ENCODE peak calls at places on chromosomes 13 and 19, in six cellular contexts. Z is kidney tubule cell; C is A549; I is effector CD4-positive, alpha-beta T cell; W is EH; O is fibroblast of the aortic adventitia. A is an unnamed sample.

GRCh38 chr19:5170329-5170745 is 170.3 kb downstream of the PTPRS start:
- DNase-seq in Z (no peak), C (peak), I (peak), W (no peak), O (no peak), A (no peak)

GRCh38 chr13:46668302-46668720 is 115.3 kb downstream of the LRCH1 start:
- DNase-seq in Z (peak), C (no peak), I (no peak), W (peak), O (peak), A (peak)

GRCh38 chr13:98797456-98797855 is 45.0 kb upstream of the SLC15A1 start:
- DNase-seq in Z (no peak), C (no peak), I (no peak), W (no peak), O (no peak), A (no peak)

GRCh38 chr19:28137772-28138171 is 1075.2 kb downstream of the UQCRFS1 start:
- DNase-seq in Z (peak), C (no peak), I (no peak), W (no peak), O (no peak), A (no peak)

GRCh38 chr19:6530385-6531162 is at the start of gene TNFSF9:
- DNase-seq in Z (peak), C (peak), I (peak), W (peak), O (peak), A (peak)

GRCh38 chr19:54207908-54208783 is 7.5 kb downstream of the RPS9 start:
- DNase-seq in Z (peak), C (peak), I (no peak), W (peak), O (peak), A (no peak)

GRCh38 chr13:87903568-87903967 is 232.4 kb downstream of the SLITRK5 start:
- DNase-seq in Z (no peak), C (no peak), I (no peak), W (no peak), O (no peak), A (no peak)

GRCh38 chr13:93116809-93117208 is 109.8 kb upstream of the GPC6 start:
- DNase-seq in Z (peak), C (no peak), I (no peak), W (no peak), O (no peak), A (no peak)

GRCh38 chr19:49331616-49332055 is 3.6 kb upstream of the CD37 start:
- DNase-seq in Z (peak), C (peak), I (peak), W (peak), O (peak), A (peak)

GRCh38 chr19:10625003-10625761 is at the start of gene SLC44A2:
- DNase-seq in Z (peak), C (no peak), I (no peak), W (peak), O (peak), A (peak)

GRCh38 chr19:38945562-38946228 is 15.0 kb downstream of the MRPS12 start:
- DNase-seq in Z (no peak), C (no peak), I (no peak), W (no peak), O (no peak), A (no peak)

GRCh38 chr13:49410477-49410876 is 33.4 kb downstream of the CAB39L start:
- DNase-seq in Z (no peak), C (no peak), I (no peak), W (no peak), O (no peak), A (no peak)

GRCh38 chr19:48872182-48872883 is at the start of gene PPP1R15A:
- DNase-seq in Z (peak), C (peak), I (peak), W (peak), O (peak), A (peak)

GRCh38 chr19:18859676-18860301 is 28.0 kb downstream of the UPF1 start:
- DNase-seq in Z (no peak), C (no peak), I (no peak), W (no peak), O (no peak), A (no peak)

GRCh38 chr19:50020481-50020880 is 4.7 kb downstream of the VRK3 start:
- DNase-seq in Z (peak), C (peak), I (no peak), W (no peak), O (no peak), A (no peak)

GRCh38 chr19:495440-496332 is 600 bp upstream of the MADCAM1 start:
- DNase-seq in Z (no peak), C (peak), I (no peak), W (peak), O (peak), A (no peak)

GRCh38 chr13:27535546-27535945 is 84.8 kb downstream of the LNX2 start:
- DNase-seq in Z (no peak), C (peak), I (no peak), W (no peak), O (no peak), A (no peak)

GRCh38 chr19:610071-610800 is 20.6 kb downstream of the HCN2 start:
- DNase-seq in Z (no peak), C (no peak), I (no peak), W (no peak), O (no peak), A (no peak)

GRCh38 chr13:26221721-26222522 is at the start of gene RNF6:
- DNase-seq in Z (peak), C (peak), I (peak), W (peak), O (peak), A (peak)

GRCh38 chr13:40692946-40693345 is 26.5 kb upstream of the FOXO1 start:
- DNase-seq in Z (peak), C (no peak), I (no peak), W (peak), O (peak), A (peak)

GRCh38 chr19:31214086-31214485 is 135.2 kb downstream of the TSHZ3 start:
- DNase-seq in Z (peak), C (peak), I (peak), W (peak), O (peak), A (peak)

GRCh38 chr13:41709511-41709910 is 251.4 kb downstream of the VWA8 start:
- DNase-seq in Z (no peak), C (no peak), I (no peak), W (peak), O (no peak), A (no peak)

GRCh38 chr19:40611900-40612698 is 10.9 kb downstream of the LTBP4 start:
- DNase-seq in Z (no peak), C (no peak), I (no peak), W (no peak), O (no peak), A (no peak)

GRCh38 chr19:17021793-17022590 is 4.6 kb downstream of the CPAMD8 start:
- DNase-seq in Z (peak), C (no peak), I (no peak), W (peak), O (peak), A (peak)

A was measured in mammary epithelial cell.